ENCODE peak calls at places on chromosome 22, in four cellular contexts. One of them, this sample, is unnamed.

GRCh38 chr22:17847360-17848078 is 73.2 kb upstream of the BID start:
- DNase-seq in HFFc6: no peak
- DNase-seq in NCI-H1436 treated with DMSO at 0.1 percent for 48 hours: no peak
- DNase-seq in Karpas-422: no peak
- DNase-seq in this sample: no peak

GRCh38 chr22:26642465-26643367 is 14.7 kb upstream of the MIAT start:
- DNase-seq in HFFc6: no peak
- DNase-seq in NCI-H1436 treated with DMSO at 0.1 percent for 48 hours: no peak
- DNase-seq in Karpas-422: peak
- DNase-seq in this sample: peak

GRCh38 chr22:19787849-19788141 is 27.2 kb downstream of the TBX1 start:
- DNase-seq in HFFc6: no peak
- DNase-seq in NCI-H1436 treated with DMSO at 0.1 percent for 48 hours: no peak
- DNase-seq in Karpas-422: no peak
- DNase-seq in this sample: no peak

GRCh38 chr22:44805663-44806062 is 53.3 kb downstream of the ARHGAP8 start:
- DNase-seq in HFFc6: no peak
- DNase-seq in NCI-H1436 treated with DMSO at 0.1 percent for 48 hours: no peak
- DNase-seq in Karpas-422: no peak
- DNase-seq in this sample: no peak

GRCh38 chr22:27987557-27987956 is 68.5 kb upstream of the PITPNB start:
- DNase-seq in HFFc6: peak
- DNase-seq in NCI-H1436 treated with DMSO at 0.1 percent for 48 hours: no peak
- DNase-seq in Karpas-422: no peak
- DNase-seq in this sample: peak

GRCh38 chr22:44669725-44670027 is 32.3 kb upstream of the PRR5 start:
- DNase-seq in HFFc6: no peak
- DNase-seq in NCI-H1436 treated with DMSO at 0.1 percent for 48 hours: no peak
- DNase-seq in Karpas-422: no peak
- DNase-seq in this sample: peak

GRCh38 chr22:41052661-41053490 is 39.5 kb upstream of the EP300 start:
- DNase-seq in HFFc6: peak
- DNase-seq in NCI-H1436 treated with DMSO at 0.1 percent for 48 hours: no peak
- DNase-seq in Karpas-422: no peak
- DNase-seq in this sample: peak

GRCh38 chr22:48858121-48858520 is 969.6 kb downstream of the BRD1 start:
- DNase-seq in HFFc6: no peak
- DNase-seq in NCI-H1436 treated with DMSO at 0.1 percent for 48 hours: no peak
- DNase-seq in Karpas-422: no peak
- DNase-seq in this sample: no peak

GRCh38 chr22:47607486-47607885 is 845.0 kb downstream of the TBC1D22A start:
- DNase-seq in HFFc6: no peak
- DNase-seq in NCI-H1436 treated with DMSO at 0.1 percent for 48 hours: no peak
- DNase-seq in Karpas-422: no peak
- DNase-seq in this sample: no peak

GRCh38 chr22:42269407-42270177 is 861 bp downstream of the TCF20 start:
- DNase-seq in HFFc6: no peak
- DNase-seq in NCI-H1436 treated with DMSO at 0.1 percent for 48 hours: no peak
- DNase-seq in Karpas-422: peak
- DNase-seq in this sample: peak

GRCh38 chr22:20429254-20430100 is 8.1 kb downstream of the SCARF2 start:
- DNase-seq in HFFc6: no peak
- DNase-seq in NCI-H1436 treated with DMSO at 0.1 percent for 48 hours: no peak
- DNase-seq in Karpas-422: peak
- DNase-seq in this sample: no peak

GRCh38 chr22:46129390-46130041 is 20.8 kb upstream of the PPARA start:
- DNase-seq in HFFc6: no peak
- DNase-seq in NCI-H1436 treated with DMSO at 0.1 percent for 48 hours: no peak
- DNase-seq in Karpas-422: peak
- DNase-seq in this sample: no peak

GRCh38 chr22:28930357-28931007 is 47.1 kb downstream of the ZNRF3 start:
- DNase-seq in HFFc6: no peak
- DNase-seq in NCI-H1436 treated with DMSO at 0.1 percent for 48 hours: no peak
- DNase-seq in Karpas-422: peak
- DNase-seq in this sample: peak

GRCh38 chr22:38397189-38398097 is 57.6 kb downstream of the KCNJ4 start:
- DNase-seq in HFFc6: no peak
- DNase-seq in NCI-H1436 treated with DMSO at 0.1 percent for 48 hours: no peak
- DNase-seq in Karpas-422: peak
- DNase-seq in this sample: peak

GRCh38 chr22:36443198-36443770 is 38.2 kb downstream of the TXN2 start:
- DNase-seq in HFFc6: no peak
- DNase-seq in NCI-H1436 treated with DMSO at 0.1 percent for 48 hours: no peak
- DNase-seq in Karpas-422: no peak
- DNase-seq in this sample: peak

GRCh38 chr22:39943941-39944624 is 16.1 kb upstream of the TMA7B start:
- DNase-seq in HFFc6: no peak
- DNase-seq in NCI-H1436 treated with DMSO at 0.1 percent for 48 hours: no peak
- DNase-seq in Karpas-422: no peak
- DNase-seq in this sample: no peak

GRCh38 chr22:33811686-33812085 is 108.6 kb downstream of the LARGE1 start:
- DNase-seq in HFFc6: no peak
- DNase-seq in NCI-H1436 treated with DMSO at 0.1 percent for 48 hours: no peak
- DNase-seq in Karpas-422: no peak
- DNase-seq in this sample: peak

GRCh38 chr22:45574069-45574703 is 71.5 kb downstream of the FBLN1 start:
- DNase-seq in HFFc6: no peak
- DNase-seq in NCI-H1436 treated with DMSO at 0.1 percent for 48 hours: no peak
- DNase-seq in Karpas-422: no peak
- DNase-seq in this sample: no peak

GRCh38 chr22:50691521-50691920 is 18.9 kb downstream of the SHANK3 start:
- DNase-seq in HFFc6: peak
- DNase-seq in NCI-H1436 treated with DMSO at 0.1 percent for 48 hours: no peak
- DNase-seq in Karpas-422: peak
- DNase-seq in this sample: peak

GRCh38 chr22:49129736-49130135 is 697.9 kb downstream of the BRD1 start:
- DNase-seq in HFFc6: no peak
- DNase-seq in NCI-H1436 treated with DMSO at 0.1 percent for 48 hours: no peak
- DNase-seq in Karpas-422: no peak
- DNase-seq in this sample: no peak

GRCh38 chr22:39820266-39820665 is 73.3 kb downstream of the ENTHD1 start:
- DNase-seq in HFFc6: peak
- DNase-seq in NCI-H1436 treated with DMSO at 0.1 percent for 48 hours: no peak
- DNase-seq in Karpas-422: no peak
- DNase-seq in this sample: peak

GRCh38 chr22:25564320-25564978 is at the start of gene GRK3:
- DNase-seq in HFFc6: no peak
- DNase-seq in NCI-H1436 treated with DMSO at 0.1 percent for 48 hours: no peak
- DNase-seq in Karpas-422: peak
- DNase-seq in this sample: peak

GRCh38 chr22:41699264-41700104 is at the start of gene MEI1:
- DNase-seq in HFFc6: no peak
- DNase-seq in NCI-H1436 treated with DMSO at 0.1 percent for 48 hours: no peak
- DNase-seq in Karpas-422: no peak
- DNase-seq in this sample: peak

GRCh38 chr22:38228873-38229740 is 27.3 kb downstream of the MAFF start:
- DNase-seq in HFFc6: peak
- DNase-seq in NCI-H1436 treated with DMSO at 0.1 percent for 48 hours: no peak
- DNase-seq in Karpas-422: no peak
- DNase-seq in this sample: peak

GRCh38 chr22:30426395-30427353 is 1.1 kb downstream of the MTFP1 start:
- DNase-seq in HFFc6: peak
- DNase-seq in NCI-H1436 treated with DMSO at 0.1 percent for 48 hours: peak
- DNase-seq in Karpas-422: peak
- DNase-seq in this sample: peak

GRCh38 chr22:49404020-49404419 is 423.7 kb downstream of the BRD1 start:
- DNase-seq in HFFc6: no peak
- DNase-seq in NCI-H1436 treated with DMSO at 0.1 percent for 48 hours: no peak
- DNase-seq in Karpas-422: no peak
- DNase-seq in this sample: no peak

GRCh38 chr22:32281092-32281491 is 25.9 kb upstream of the SLC5A4 start:
- DNase-seq in HFFc6: peak
- DNase-seq in NCI-H1436 treated with DMSO at 0.1 percent for 48 hours: no peak
- DNase-seq in Karpas-422: no peak
- DNase-seq in this sample: peak

GRCh38 chr22:17217179-17217578 is 2.1 kb downstream of the ADA2 start:
- DNase-seq in HFFc6: no peak
- DNase-seq in NCI-H1436 treated with DMSO at 0.1 percent for 48 hours: no peak
- DNase-seq in Karpas-422: peak
- DNase-seq in this sample: no peak

GRCh38 chr22:19420321-19420720 is 11.2 kb downstream of the HIRA start:
- DNase-seq in HFFc6: no peak
- DNase-seq in NCI-H1436 treated with DMSO at 0.1 percent for 48 hours: no peak
- DNase-seq in Karpas-422: no peak
- DNase-seq in this sample: no peak

GRCh38 chr22:37675930-37676571 is 615 bp downstream of the LGALS1 start:
- DNase-seq in HFFc6: peak
- DNase-seq in NCI-H1436 treated with DMSO at 0.1 percent for 48 hours: no peak
- DNase-seq in Karpas-422: peak
- DNase-seq in this sample: peak

This sample was measured in choroid plexus epithelial cell.